ENCODE peak calls at places on chromosome 5, in six cellular contexts. F is NCI-H774, P is MCF 10A, J is RPMI8226, R is Right ventricle myocardium superior, D is fibroblast of lung. E is an unnamed sample.

GRCh38 chr5:126414874-126415502 is 8.2 kb upstream of the GRAMD2B start:
- DNase-seq in F (no peak), P (peak), J (no peak), R (no peak), D (peak), E (no peak)

GRCh38 chr5:128579111-128579510 is 41.1 kb upstream of the FBN2 start:
- DNase-seq in F (no peak), P (peak), J (no peak), R (no peak), D (peak), E (no peak)

GRCh38 chr5:154610321-154611154 is 132.5 kb upstream of the HAND1 start:
- DNase-seq in F (peak), P (peak), J (peak), R (peak), D (peak), E (peak)

GRCh38 chr5:139765409-139766217 is 30.0 kb upstream of the PSD2 start:
- DNase-seq in F (peak), P (peak), J (peak), R (peak), D (peak), E (peak)

GRCh38 chr5:134000696-134001453 is 3.9 kb downstream of the VDAC1 start:
- DNase-seq in F (no peak), P (no peak), J (no peak), R (peak), D (no peak), E (no peak)

GRCh38 chr5:112630246-112631009 is 107.3 kb upstream of the APC start:
- DNase-seq in F (no peak), P (peak), J (no peak), R (no peak), D (no peak), E (no peak)

GRCh38 chr5:72921103-72921502 is 34.7 kb upstream of the FCHO2 start:
- DNase-seq in F (peak), P (no peak), J (no peak), R (no peak), D (no peak), E (no peak)

GRCh38 chr5:1985781-1986180 is 103.1 kb upstream of the IRX4 start:
- DNase-seq in F (no peak), P (no peak), J (no peak), R (no peak), D (no peak), E (no peak)

GRCh38 chr5:89110916-89111646 is 228.1 kb upstream of the MEF2C start:
- DNase-seq in F (no peak), P (no peak), J (no peak), R (no peak), D (peak), E (no peak)

GRCh38 chr5:139809331-139809810 is 13.8 kb downstream of the PSD2 start:
- DNase-seq in F (no peak), P (no peak), J (no peak), R (peak), D (no peak), E (no peak)

GRCh38 chr5:139148306-139148705 is 49.9 kb downstream of the SIL1 start:
- DNase-seq in F (no peak), P (peak), J (no peak), R (no peak), D (no peak), E (no peak)